ENCODE peak calls at places on chromosomes 7 and 10, in five cellular contexts. X is astrocyte of the spinal cord, D is NCI-H1092 treated with DMSO at 0.1 percent for 48 hours, H is mucosa of gallbladder, E is spleen. N is an unnamed sample.

GRCh38 chr10:18179901-18180300 is 39.7 kb downstream of the CACNB2 start:
- DNase-seq in X (peak; percentile 79), D (no peak), H (no peak), E (no peak), N (no peak)

GRCh38 chr10:26759008-26759407 is 61.5 kb downstream of the PDSS1 start:
- DNase-seq in X (no peak), D (no peak), H (no peak), E (no peak), N (no peak)

GRCh38 chr7:16398211-16399017 is 22.9 kb downstream of the CRPPA start:
- DNase-seq in X (no peak), D (no peak), H (no peak), E (no peak), N (no peak)

GRCh38 chr7:134515569-134516468 is 11.5 kb upstream of the AKR1B10 start:
- DNase-seq in X (peak; percentile 90), D (no peak), H (no peak), E (no peak), N (peak; percentile 45)

GRCh38 chr10:23826399-23826798 is 382.5 kb upstream of the KIAA1217 start:
- DNase-seq in X (no peak), D (no peak), H (peak; percentile 52), E (no peak), N (peak; percentile 41)

GRCh38 chr7:102272075-102272916 is 14.4 kb upstream of the SH2B2 start:
- DNase-seq in X (peak; percentile 65), D (peak; percentile 38), H (peak; percentile 70), E (peak; percentile 93), N (peak; percentile 81)

GRCh38 chr7:20435305-20435704 is 104.6 kb downstream of the ITGB8 start:
- DNase-seq in X (no peak), D (no peak), H (no peak), E (no peak), N (no peak)

GRCh38 chr10:122830965-122831353 is 14.7 kb downstream of the CUZD1 start:
- DNase-seq in X (no peak), D (no peak), H (no peak), E (no peak), N (no peak)

GRCh38 chr7:128221929-128222403 is 19.1 kb upstream of the LEP start:
- DNase-seq in X (peak; percentile 9), D (no peak), H (no peak), E (no peak), N (peak; percentile 78)

GRCh38 chr7:134946260-134946659 is 40.0 kb upstream of the AGBL3 start:
- DNase-seq in X (no peak), D (no peak), H (no peak), E (no peak), N (no peak)